ENCODE peak calls at places on chromosomes 6 and 20, in ten cellular contexts. One of them, this sample, is unnamed.

GRCh38 chr20:54173653-54174451 is at the start of gene CYP24A1:
- DNase-seq in upper lobe of left lung: peak
- DNase-seq in AG10803: no peak
- DNase-seq in cardiac fibroblast: peak
- DNase-seq in OCI-LY7: no peak
- DNase-seq in progenitor cell of endocrine pancreas: no peak
- DNase-seq in RWPE1: peak
- DNase-seq in SK-N-SH: peak
- DNase-seq in endothelial cell: peak
- DNase-seq in GM13976: peak
- DNase-seq in this sample: no peak

GRCh38 chr20:32761831-32762753 is at the start of gene DNMT3B:
- DNase-seq in upper lobe of left lung: peak
- DNase-seq in AG10803: peak
- DNase-seq in cardiac fibroblast: peak
- DNase-seq in OCI-LY7: peak
- DNase-seq in progenitor cell of endocrine pancreas: peak
- DNase-seq in RWPE1: peak
- DNase-seq in SK-N-SH: peak
- DNase-seq in endothelial cell: peak
- DNase-seq in GM13976: peak
- DNase-seq in this sample: peak

GRCh38 chr6:6781877-6782236 is 193.3 kb downstream of the LY86 start:
- DNase-seq in upper lobe of left lung: no peak
- DNase-seq in AG10803: peak
- DNase-seq in cardiac fibroblast: no peak
- DNase-seq in OCI-LY7: no peak
- DNase-seq in progenitor cell of endocrine pancreas: no peak
- DNase-seq in RWPE1: no peak
- DNase-seq in SK-N-SH: no peak
- DNase-seq in endothelial cell: no peak
- DNase-seq in GM13976: no peak
- DNase-seq in this sample: no peak

GRCh38 chr6:127328043-127328442 is 15.4 kb downstream of the ECHDC1 start:
- DNase-seq in upper lobe of left lung: no peak
- DNase-seq in AG10803: peak
- DNase-seq in cardiac fibroblast: peak
- DNase-seq in OCI-LY7: no peak
- DNase-seq in progenitor cell of endocrine pancreas: no peak
- DNase-seq in RWPE1: no peak
- DNase-seq in SK-N-SH: no peak
- DNase-seq in endothelial cell: no peak
- DNase-seq in GM13976: no peak
- DNase-seq in this sample: no peak

GRCh38 chr20:50577175-50578018 is 67.2 kb downstream of the PTPN1 start:
- DNase-seq in upper lobe of left lung: no peak
- DNase-seq in AG10803: no peak
- DNase-seq in cardiac fibroblast: no peak
- DNase-seq in OCI-LY7: no peak
- DNase-seq in progenitor cell of endocrine pancreas: no peak
- DNase-seq in RWPE1: no peak
- DNase-seq in SK-N-SH: peak
- DNase-seq in endothelial cell: no peak
- DNase-seq in GM13976: no peak
- DNase-seq in this sample: no peak

GRCh38 chr6:141401851-141402250 is 730.9 kb upstream of the GJE1 start:
- DNase-seq in upper lobe of left lung: no peak
- DNase-seq in AG10803: no peak
- DNase-seq in cardiac fibroblast: no peak
- DNase-seq in OCI-LY7: no peak
- DNase-seq in progenitor cell of endocrine pancreas: no peak
- DNase-seq in RWPE1: no peak
- DNase-seq in SK-N-SH: no peak
- DNase-seq in endothelial cell: no peak
- DNase-seq in GM13976: no peak
- DNase-seq in this sample: no peak

GRCh38 chr6:37547564-37548061 is 47.9 kb upstream of the CCDC167 start:
- DNase-seq in upper lobe of left lung: no peak
- DNase-seq in AG10803: peak
- DNase-seq in cardiac fibroblast: peak
- DNase-seq in OCI-LY7: peak
- DNase-seq in progenitor cell of endocrine pancreas: no peak
- DNase-seq in RWPE1: peak
- DNase-seq in SK-N-SH: peak
- DNase-seq in endothelial cell: no peak
- DNase-seq in GM13976: no peak
- DNase-seq in this sample: no peak

GRCh38 chr6:112362027-112362795 is 15.1 kb downstream of the RFPL4B start:
- DNase-seq in upper lobe of left lung: peak
- DNase-seq in AG10803: no peak
- DNase-seq in cardiac fibroblast: no peak
- DNase-seq in OCI-LY7: no peak
- DNase-seq in progenitor cell of endocrine pancreas: no peak
- DNase-seq in RWPE1: no peak
- DNase-seq in SK-N-SH: no peak
- DNase-seq in endothelial cell: no peak
- DNase-seq in GM13976: no peak
- DNase-seq in this sample: no peak

GRCh38 chr6:43916091-43916923 is 146.3 kb downstream of the VEGFA start:
- DNase-seq in upper lobe of left lung: no peak
- DNase-seq in AG10803: peak
- DNase-seq in cardiac fibroblast: peak
- DNase-seq in OCI-LY7: no peak
- DNase-seq in progenitor cell of endocrine pancreas: no peak
- DNase-seq in RWPE1: no peak
- DNase-seq in SK-N-SH: no peak
- DNase-seq in endothelial cell: no peak
- DNase-seq in GM13976: no peak
- DNase-seq in this sample: no peak

GRCh38 chr6:43917878-43918382 is 147.9 kb downstream of the VEGFA start:
- DNase-seq in upper lobe of left lung: no peak
- DNase-seq in AG10803: peak
- DNase-seq in cardiac fibroblast: peak
- DNase-seq in OCI-LY7: no peak
- DNase-seq in progenitor cell of endocrine pancreas: no peak
- DNase-seq in RWPE1: no peak
- DNase-seq in SK-N-SH: no peak
- DNase-seq in endothelial cell: no peak
- DNase-seq in GM13976: no peak
- DNase-seq in this sample: no peak

GRCh38 chr6:43919774-43920173 is 149.8 kb downstream of the VEGFA start:
- DNase-seq in upper lobe of left lung: no peak
- DNase-seq in AG10803: no peak
- DNase-seq in cardiac fibroblast: no peak
- DNase-seq in OCI-LY7: no peak
- DNase-seq in progenitor cell of endocrine pancreas: no peak
- DNase-seq in RWPE1: no peak
- DNase-seq in SK-N-SH: no peak
- DNase-seq in endothelial cell: no peak
- DNase-seq in GM13976: no peak
- DNase-seq in this sample: no peak

GRCh38 chr6:43915213-43915869 is 145.3 kb downstream of the VEGFA start:
- DNase-seq in upper lobe of left lung: no peak
- DNase-seq in AG10803: no peak
- DNase-seq in cardiac fibroblast: no peak
- DNase-seq in OCI-LY7: no peak
- DNase-seq in progenitor cell of endocrine pancreas: no peak
- DNase-seq in RWPE1: no peak
- DNase-seq in SK-N-SH: no peak
- DNase-seq in endothelial cell: no peak
- DNase-seq in GM13976: no peak
- DNase-seq in this sample: no peak

DNA sequence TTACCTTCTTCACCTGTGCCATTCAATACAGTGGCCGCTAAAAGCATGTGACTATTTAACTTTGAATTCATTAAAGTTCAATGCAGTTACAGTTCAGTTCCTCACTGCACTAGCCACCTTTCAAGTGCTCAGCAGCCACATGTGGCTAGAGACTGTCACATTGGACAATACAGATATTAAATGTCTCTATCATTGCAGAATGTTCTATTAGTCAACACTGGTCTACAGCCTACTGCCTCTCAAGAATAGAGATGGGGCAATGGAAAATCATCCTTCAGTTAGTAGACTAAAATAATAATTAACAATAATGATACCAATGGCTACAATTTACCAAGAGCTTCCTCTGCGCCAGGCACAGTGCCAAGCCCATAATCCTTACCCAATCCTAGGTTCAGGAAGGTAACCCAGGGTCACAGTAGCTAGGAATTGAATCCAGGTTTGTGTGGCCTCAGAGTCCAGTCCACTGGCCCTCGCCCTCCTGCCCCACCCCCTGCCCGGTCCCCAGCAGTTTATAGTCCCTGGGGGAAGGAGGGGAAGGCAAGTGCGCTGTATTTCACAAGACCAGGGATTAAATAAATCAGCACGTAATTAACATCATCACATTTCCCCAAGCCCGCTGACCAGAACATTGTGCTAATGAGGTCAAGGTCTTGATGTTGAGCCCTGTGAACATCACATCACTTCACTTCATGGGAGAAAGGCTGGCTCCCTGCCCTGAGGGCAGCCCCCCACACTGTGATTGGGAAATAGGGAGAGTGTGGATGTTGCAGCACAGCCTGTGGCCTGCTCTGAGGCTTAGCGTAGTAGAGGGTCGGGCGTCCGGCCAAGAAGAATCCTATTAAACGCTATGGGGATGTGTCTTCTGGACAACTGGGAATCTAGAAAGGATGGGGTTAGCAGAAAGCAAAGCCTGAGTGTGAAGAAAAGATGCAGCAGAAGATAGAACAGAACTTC is 147.2 kb downstream of the VEGFA start:
- DNase-seq in upper lobe of left lung: peak
- DNase-seq in AG10803: peak
- DNase-seq in cardiac fibroblast: peak
- DNase-seq in OCI-LY7: no peak
- DNase-seq in progenitor cell of endocrine pancreas: no peak
- DNase-seq in RWPE1: no peak
- DNase-seq in SK-N-SH: no peak
- DNase-seq in endothelial cell: no peak
- DNase-seq in GM13976: no peak
- DNase-seq in this sample: no peak
- TF ChIP-seq CTCF in upper lobe of left lung: no peak
- TF ChIP-seq CTCF in AG10803: no peak
- TF ChIP-seq CTCF in cardiac fibroblast: no peak
- TF ChIP-seq CTCF in OCI-LY7: no peak
- TF ChIP-seq CTCF in progenitor cell of endocrine pancreas: no peak
- TF ChIP-seq CTCF in RWPE1: no peak
- TF ChIP-seq CTCF in SK-N-SH: no peak
- TF ChIP-seq CTCF in endothelial cell: no peak
- TF ChIP-seq CTCF in GM13976: no peak
- TF ChIP-seq CTCF in this sample: no peak

GRCh38 chr6:21586300-21586699 is 7.3 kb upstream of the SOX4 start:
- DNase-seq in upper lobe of left lung: no peak
- DNase-seq in AG10803: no peak
- DNase-seq in cardiac fibroblast: no peak
- DNase-seq in OCI-LY7: no peak
- DNase-seq in progenitor cell of endocrine pancreas: no peak
- DNase-seq in RWPE1: no peak
- DNase-seq in SK-N-SH: no peak
- DNase-seq in endothelial cell: no peak
- DNase-seq in GM13976: no peak
- DNase-seq in this sample: no peak

GRCh38 chr6:21588812-21589811 is 4.4 kb upstream of the SOX4 start:
- DNase-seq in upper lobe of left lung: peak
- DNase-seq in AG10803: peak
- DNase-seq in cardiac fibroblast: peak
- DNase-seq in OCI-LY7: peak
- DNase-seq in progenitor cell of endocrine pancreas: peak
- DNase-seq in RWPE1: peak
- DNase-seq in SK-N-SH: peak
- DNase-seq in endothelial cell: peak
- DNase-seq in GM13976: peak
- DNase-seq in this sample: peak

GRCh38 chr6:21587925-21588811 is 5.4 kb upstream of the SOX4 start:
- DNase-seq in upper lobe of left lung: peak
- DNase-seq in AG10803: peak
- DNase-seq in cardiac fibroblast: peak
- DNase-seq in OCI-LY7: peak
- DNase-seq in progenitor cell of endocrine pancreas: peak
- DNase-seq in RWPE1: peak
- DNase-seq in SK-N-SH: peak
- DNase-seq in endothelial cell: peak
- DNase-seq in GM13976: peak
- DNase-seq in this sample: no peak

GRCh38 chr6:21586760-21587181 is 6.8 kb upstream of the SOX4 start:
- DNase-seq in upper lobe of left lung: no peak
- DNase-seq in AG10803: no peak
- DNase-seq in cardiac fibroblast: no peak
- DNase-seq in OCI-LY7: no peak
- DNase-seq in progenitor cell of endocrine pancreas: peak
- DNase-seq in RWPE1: no peak
- DNase-seq in SK-N-SH: no peak
- DNase-seq in endothelial cell: no peak
- DNase-seq in GM13976: no peak
- DNase-seq in this sample: no peak

DNA sequence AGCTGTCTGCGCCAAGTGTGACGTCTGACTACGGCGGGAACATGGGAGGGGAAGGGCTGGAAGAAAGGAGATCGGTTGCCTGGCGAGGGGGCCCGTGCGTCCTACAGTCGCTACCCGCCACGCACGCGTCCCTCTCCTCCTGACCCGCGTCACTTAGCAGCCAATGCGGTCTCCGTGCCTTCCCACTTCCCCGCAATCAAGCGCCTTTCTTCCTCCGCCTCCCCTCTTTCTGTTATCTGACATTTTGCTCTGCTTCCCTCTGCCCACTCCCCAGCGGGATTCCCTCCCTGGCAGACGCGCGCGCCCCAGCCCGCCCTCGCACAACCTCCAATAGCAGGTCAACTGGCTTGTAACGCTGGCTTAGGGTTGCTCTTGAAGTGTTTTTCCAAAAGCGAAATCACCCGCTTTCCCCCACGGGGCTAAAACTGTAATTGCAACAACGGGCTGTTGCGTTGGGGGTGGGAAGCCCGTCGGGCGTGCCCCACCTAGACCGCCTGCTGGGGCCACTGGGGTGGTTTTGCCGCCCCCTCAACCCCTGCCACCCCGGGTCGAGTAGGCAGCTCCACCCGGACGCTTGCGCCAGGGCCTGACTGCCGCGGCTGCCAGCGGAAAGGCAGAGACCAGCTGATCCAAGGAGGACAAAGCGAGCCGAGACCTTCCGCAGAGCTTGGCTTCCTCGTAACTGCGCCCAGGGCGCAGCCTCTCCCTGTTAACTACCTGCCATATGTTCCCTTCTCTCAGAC is 6.2 kb upstream of the SOX4 start:
- DNase-seq in upper lobe of left lung: peak
- DNase-seq in AG10803: peak
- DNase-seq in cardiac fibroblast: peak
- DNase-seq in OCI-LY7: no peak
- DNase-seq in progenitor cell of endocrine pancreas: peak
- DNase-seq in RWPE1: peak
- DNase-seq in SK-N-SH: peak
- DNase-seq in endothelial cell: peak
- DNase-seq in GM13976: peak
- DNase-seq in this sample: no peak
- TF ChIP-seq CTCF in upper lobe of left lung: no peak
- TF ChIP-seq CTCF in AG10803: peak
- TF ChIP-seq CTCF in cardiac fibroblast: peak
- TF ChIP-seq CTCF in OCI-LY7: no peak
- TF ChIP-seq CTCF in progenitor cell of endocrine pancreas: peak
- TF ChIP-seq CTCF in RWPE1: no peak
- TF ChIP-seq CTCF in SK-N-SH: peak
- TF ChIP-seq CTCF in endothelial cell: peak
- TF ChIP-seq CTCF in GM13976: no peak
- TF ChIP-seq CTCF in this sample: peak

GRCh38 chr20:62782893-62783278 is 13.4 kb upstream of the MRGBP start:
- DNase-seq in upper lobe of left lung: no peak
- DNase-seq in AG10803: no peak
- DNase-seq in cardiac fibroblast: peak
- DNase-seq in OCI-LY7: no peak
- DNase-seq in progenitor cell of endocrine pancreas: no peak
- DNase-seq in RWPE1: no peak
- DNase-seq in SK-N-SH: no peak
- DNase-seq in endothelial cell: no peak
- DNase-seq in GM13976: no peak
- DNase-seq in this sample: no peak

GRCh38 chr20:62784497-62784896 is 11.8 kb upstream of the MRGBP start:
- DNase-seq in upper lobe of left lung: peak
- DNase-seq in AG10803: no peak
- DNase-seq in cardiac fibroblast: no peak
- DNase-seq in OCI-LY7: no peak
- DNase-seq in progenitor cell of endocrine pancreas: no peak
- DNase-seq in RWPE1: no peak
- DNase-seq in SK-N-SH: no peak
- DNase-seq in endothelial cell: no peak
- DNase-seq in GM13976: no peak
- DNase-seq in this sample: no peak

GRCh38 chr20:62780204-62780603 is 16.1 kb upstream of the MRGBP start:
- DNase-seq in upper lobe of left lung: peak
- DNase-seq in AG10803: no peak
- DNase-seq in cardiac fibroblast: no peak
- DNase-seq in OCI-LY7: no peak
- DNase-seq in progenitor cell of endocrine pancreas: no peak
- DNase-seq in RWPE1: no peak
- DNase-seq in SK-N-SH: no peak
- DNase-seq in endothelial cell: no peak
- DNase-seq in GM13976: no peak
- DNase-seq in this sample: no peak

GRCh38 chr20:62780696-62781095 is 15.6 kb upstream of the MRGBP start:
- DNase-seq in upper lobe of left lung: peak
- DNase-seq in AG10803: no peak
- DNase-seq in cardiac fibroblast: no peak
- DNase-seq in OCI-LY7: no peak
- DNase-seq in progenitor cell of endocrine pancreas: no peak
- DNase-seq in RWPE1: no peak
- DNase-seq in SK-N-SH: no peak
- DNase-seq in endothelial cell: no peak
- DNase-seq in GM13976: no peak
- DNase-seq in this sample: no peak

GRCh38 chr20:62782149-62782892 is 14.0 kb upstream of the MRGBP start:
- DNase-seq in upper lobe of left lung: no peak
- DNase-seq in AG10803: no peak
- DNase-seq in cardiac fibroblast: peak
- DNase-seq in OCI-LY7: no peak
- DNase-seq in progenitor cell of endocrine pancreas: no peak
- DNase-seq in RWPE1: no peak
- DNase-seq in SK-N-SH: no peak
- DNase-seq in endothelial cell: no peak
- DNase-seq in GM13976: no peak
- DNase-seq in this sample: no peak
- TF ChIP-seq CTCF in upper lobe of left lung: no peak
- TF ChIP-seq CTCF in AG10803: peak
- TF ChIP-seq CTCF in cardiac fibroblast: peak
- TF ChIP-seq CTCF in OCI-LY7: no peak
- TF ChIP-seq CTCF in progenitor cell of endocrine pancreas: no peak
- TF ChIP-seq CTCF in RWPE1: no peak
- TF ChIP-seq CTCF in SK-N-SH: no peak
- TF ChIP-seq CTCF in endothelial cell: no peak
- TF ChIP-seq CTCF in GM13976: no peak
- TF ChIP-seq CTCF in this sample: no peak

DNA sequence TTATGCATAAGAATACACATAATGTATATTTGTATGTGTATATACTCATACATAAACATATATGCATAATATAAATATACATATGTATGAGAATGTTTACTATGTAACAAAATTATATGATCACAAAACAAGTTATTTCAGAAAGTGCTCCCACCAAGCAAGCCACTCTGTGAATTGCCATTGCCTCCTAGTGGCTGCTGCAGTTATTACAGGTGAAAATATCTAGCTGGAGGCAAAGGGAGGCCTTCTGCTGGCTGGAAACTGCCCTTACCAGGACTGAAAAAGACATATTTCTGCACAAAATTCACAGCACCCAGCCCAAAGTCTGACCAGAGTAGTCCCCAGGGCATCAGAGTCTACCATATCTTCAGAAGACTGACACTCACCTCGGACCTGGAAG is 14.4 kb upstream of the ADAM33 start:
- DNase-seq in upper lobe of left lung: no peak
- DNase-seq in AG10803: no peak
- DNase-seq in cardiac fibroblast: peak
- DNase-seq in OCI-LY7: no peak
- DNase-seq in progenitor cell of endocrine pancreas: no peak
- DNase-seq in RWPE1: no peak
- DNase-seq in SK-N-SH: no peak
- DNase-seq in endothelial cell: no peak
- DNase-seq in GM13976: no peak
- DNase-seq in this sample: no peak
- TF ChIP-seq CTCF in upper lobe of left lung: no peak
- TF ChIP-seq CTCF in AG10803: peak
- TF ChIP-seq CTCF in cardiac fibroblast: peak
- TF ChIP-seq CTCF in OCI-LY7: peak
- TF ChIP-seq CTCF in progenitor cell of endocrine pancreas: peak
- TF ChIP-seq CTCF in RWPE1: peak
- TF ChIP-seq CTCF in SK-N-SH: peak
- TF ChIP-seq CTCF in endothelial cell: peak
- TF ChIP-seq CTCF in GM13976: no peak
- TF ChIP-seq CTCF in this sample: peak